ENCODE peak calls at places on chromosome 19, in nine cellular contexts. M is endothelial cell of umbilical vein, H is HepG2, G is PC-9, U is PC-3, E is fibroblast of lung, D is OCI-LY7, R is IMR-90, A is neural progenitor cell. F is an unnamed sample.

GRCh38 chr19:12774588-12775555 is at the start of gene HOOK2:
- DNase-seq in M (no peak), H (no peak), G (peak), U (peak), E (no peak), D (no peak), R (no peak), A (peak), F (no peak)

GRCh38 chr19:35127871-35128270 is 7.0 kb downstream of the LGI4 start:
- DNase-seq in M (no peak), H (no peak), G (no peak), U (no peak), E (no peak), D (no peak), R (no peak), A (no peak), F (no peak)

GRCh38 chr19:39154626-39155100 is 29.1 kb downstream of the PAK4 start:
- DNase-seq in M (no peak), H (no peak), G (peak), U (peak), E (no peak), D (no peak), R (no peak), A (no peak), F (no peak)

GRCh38 chr19:54738715-54739114 is 402 bp downstream of the KIR2DL3 start:
- DNase-seq in M (no peak), H (no peak), G (no peak), U (no peak), E (no peak), D (no peak), R (no peak), A (no peak), F (no peak)

GRCh38 chr19:13012690-13013608 is 17.7 kb downstream of the NFIX start:
- DNase-seq in M (peak), H (peak), G (no peak), U (peak), E (peak), D (no peak), R (peak), A (peak), F (no peak)

GRCh38 chr19:22545751-22546150 is 88.4 kb upstream of the ZNF492 start:
- DNase-seq in M (no peak), H (peak), G (no peak), U (peak), E (no peak), D (peak), R (no peak), A (peak), F (peak)

GRCh38 chr19:15194938-15195337 is 5.9 kb downstream of the NOTCH3 start:
- DNase-seq in M (no peak), H (no peak), G (no peak), U (no peak), E (no peak), D (no peak), R (peak), A (no peak), F (no peak)

GRCh38 chr19:51078731-51079130 is 4.0 kb downstream of the KLK14 start:
- DNase-seq in M (no peak), H (no peak), G (no peak), U (no peak), E (no peak), D (no peak), R (no peak), A (no peak), F (no peak)

GRCh38 chr19:33291623-33292534 is 10.5 kb downstream of the CEBPA start:
- DNase-seq in M (no peak), H (no peak), G (no peak), U (no peak), E (no peak), D (no peak), R (no peak), A (no peak), F (no peak)

GRCh38 chr19:40512473-40513344 is 45.9 kb downstream of the SPTBN4 start:
- DNase-seq in M (no peak), H (no peak), G (no peak), U (no peak), E (no peak), D (no peak), R (peak), A (peak), F (no peak)

GRCh38 chr19:30666301-30666803 is 294.2 kb downstream of the ZNF536 start:
- DNase-seq in M (peak), H (peak), G (no peak), U (peak), E (peak), D (peak), R (peak), A (peak), F (peak)

GRCh38 chr19:29658221-29658991 is 6.9 kb upstream of the PLEKHF1 start:
- DNase-seq in M (no peak), H (no peak), G (no peak), U (no peak), E (peak), D (no peak), R (peak), A (no peak), F (no peak)

GRCh38 chr19:31957711-31958110 is 387.7 kb upstream of the ZNF507 start:
- DNase-seq in M (no peak), H (no peak), G (no peak), U (no peak), E (no peak), D (no peak), R (no peak), A (no peak), F (no peak)

GRCh38 chr19:44690131-44690440 is 8.9 kb upstream of the CEACAM16 start:
- DNase-seq in M (no peak), H (peak), G (no peak), U (no peak), E (no peak), D (no peak), R (no peak), A (no peak), F (no peak)

GRCh38 chr19:5588441-5588840 is 20.7 kb upstream of the TINCR start:
- DNase-seq in M (no peak), H (no peak), G (no peak), U (no peak), E (no peak), D (no peak), R (no peak), A (no peak), F (no peak)

GRCh38 chr19:14433454-14434156 is 499 bp downstream of the PKN1 start:
- DNase-seq in M (peak), H (no peak), G (peak), U (peak), E (no peak), D (peak), R (no peak), A (peak), F (peak)

GRCh38 chr19:294819-295686 is 3.9 kb upstream of the PLPP2 start:
- DNase-seq in M (no peak), H (no peak), G (no peak), U (no peak), E (no peak), D (peak), R (peak), A (peak), F (peak)

GRCh38 chr19:58218899-58219298 is 9.8 kb upstream of the ZNF544 start:
- DNase-seq in M (peak), H (peak), G (no peak), U (peak), E (peak), D (peak), R (no peak), A (peak), F (peak)

GRCh38 chr19:50968709-50969412 is 530 bp downstream of the KLK6 start:
- DNase-seq in M (no peak), H (no peak), G (peak), U (peak), E (no peak), D (no peak), R (no peak), A (no peak), F (no peak)

GRCh38 chr19:10262771-10263170 is 8.1 kb upstream of the ICAM1 start:
- DNase-seq in M (no peak), H (no peak), G (no peak), U (peak), E (no peak), D (no peak), R (peak), A (no peak), F (no peak)

GRCh38 chr19:7120499-7120898 is 51.0 kb downstream of the ZNF557 start:
- DNase-seq in M (no peak), H (no peak), G (no peak), U (no peak), E (no peak), D (no peak), R (no peak), A (no peak), F (no peak)

GRCh38 chr19:7124782-7125181 is 55.3 kb downstream of the ZNF557 start:
- DNase-seq in M (peak), H (no peak), G (no peak), U (no peak), E (no peak), D (no peak), R (no peak), A (no peak), F (no peak)

GRCh38 chr19:7122701-7123100 is 53.2 kb downstream of the ZNF557 start:
- DNase-seq in M (no peak), H (no peak), G (no peak), U (no peak), E (no peak), D (no peak), R (no peak), A (no peak), F (no peak)

GRCh38 chr19:7126132-7126531 is 56.6 kb downstream of the ZNF557 start:
- DNase-seq in M (no peak), H (no peak), G (no peak), U (no peak), E (no peak), D (no peak), R (no peak), A (no peak), F (no peak)

GRCh38 chr19:7125221-7125620 is 55.7 kb downstream of the ZNF557 start:
- DNase-seq in M (no peak), H (no peak), G (no peak), U (no peak), E (no peak), D (no peak), R (no peak), A (no peak), F (no peak)
- H3K4me2 ChIP-seq in M (no peak), H (no peak), G (no peak), U (no peak), E (no peak), D (no peak), R (no peak), A (no peak), F (no peak)

GRCh38 chr19:48868196-48868886 is at the start of gene PLEKHA4:
- DNase-seq in M (peak), H (no peak), G (no peak), U (no peak), E (peak), D (no peak), R (peak), A (peak), F (no peak)
- H2AFZ ChIP-seq in M (peak), H (peak), G (peak), U (peak), E (peak), D (peak), R (peak), A (peak), F (peak)

GRCh38 chr19:18364826-18365528 is 21.0 kb upstream of the GDF15 start:
- DNase-seq in M (peak), H (peak), G (peak), U (peak), E (peak), D (peak), R (peak), A (no peak), F (peak)
- H3K4me2 ChIP-seq in M (peak), H (peak), G (peak), U (peak), E (peak), D (peak), R (peak), A (no peak), F (no peak)

DNA sequence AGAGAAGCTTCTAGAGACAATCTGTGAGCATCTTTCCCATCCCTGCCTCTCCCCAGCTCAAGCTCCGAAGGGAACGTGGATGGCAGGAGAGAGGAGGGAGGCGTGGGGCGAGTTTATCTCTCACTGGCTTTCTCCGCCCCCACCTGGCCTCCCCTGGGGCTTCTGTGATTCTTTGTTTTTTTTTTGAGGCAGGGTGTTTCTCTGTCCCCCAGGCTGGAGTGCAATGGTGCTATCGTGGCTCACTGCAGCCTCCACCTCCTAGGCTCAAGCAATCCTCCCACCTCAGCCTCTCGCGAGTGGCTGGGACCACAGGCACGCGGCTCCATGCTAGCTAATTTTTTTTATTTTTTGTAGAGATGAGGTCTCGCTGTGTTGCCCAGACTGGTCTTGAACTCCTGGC is 23.0 kb downstream of the EFNA2 start:
- DNase-seq in M (no peak), H (no peak), G (no peak), U (no peak), E (no peak), D (no peak), R (no peak), A (no peak), F (no peak)
- H2AFZ ChIP-seq in M (no peak), H (no peak), G (no peak), U (no peak), E (no peak), D (no peak), R (no peak), A (no peak), F (no peak)